ENCODE peak calls at places on chromosome 5, in six cellular contexts. One of them, this sample, is unnamed.

GRCh38 chr5:88875609-88876234 is 7.3 kb downstream of the MEF2C start:
- DNase-seq in iris pigment epithelial cell: no peak
- DNase-seq in activated effector memory CD4-positive, alpha-beta T cell treated with Interleukin-2 at 50 U/mL for 16 hours: no peak
- DNase-seq in NCI-H774: no peak
- DNase-seq in HEK293T: no peak
- DNase-seq in ovary: no peak
- DNase-seq in this sample: no peak

GRCh38 chr5:4191024-4191423 is 595.4 kb downstream of the IRX1 start:
- DNase-seq in activated effector memory CD4-positive, alpha-beta T cell treated with Interleukin-2 at 50 U/mL for 16 hours: no peak
- DNase-seq in ovary: no peak
- DNase-seq in HEK293T: no peak
- DNase-seq in NCI-H774: no peak
- DNase-seq in iris pigment epithelial cell: no peak
- DNase-seq in this sample: peak

GRCh38 chr5:14397717-14398116 is 183.9 kb upstream of the OTULINL start:
- DNase-seq in activated effector memory CD4-positive, alpha-beta T cell treated with Interleukin-2 at 50 U/mL for 16 hours: no peak
- DNase-seq in NCI-H774: no peak
- DNase-seq in HEK293T: no peak
- DNase-seq in ovary: no peak
- DNase-seq in iris pigment epithelial cell: peak
- DNase-seq in this sample: no peak

GRCh38 chr5:157651011-157651611 is 1.1 kb downstream of the SOX30 start:
- DNase-seq in iris pigment epithelial cell: no peak
- DNase-seq in ovary: no peak
- DNase-seq in HEK293T: no peak
- DNase-seq in NCI-H774: no peak
- DNase-seq in activated effector memory CD4-positive, alpha-beta T cell treated with Interleukin-2 at 50 U/mL for 16 hours: no peak
- DNase-seq in this sample: no peak

GRCh38 chr5:93582677-93583524 is at the start of gene NR2F1:
- DNase-seq in HEK293T: peak
- DNase-seq in NCI-H774: peak
- DNase-seq in iris pigment epithelial cell: peak
- DNase-seq in activated effector memory CD4-positive, alpha-beta T cell treated with Interleukin-2 at 50 U/mL for 16 hours: no peak
- DNase-seq in ovary: peak
- DNase-seq in this sample: no peak

GRCh38 chr5:123371575-123372179 is 51.5 kb downstream of the CEP120 start:
- DNase-seq in NCI-H774: no peak
- DNase-seq in HEK293T: peak
- DNase-seq in activated effector memory CD4-positive, alpha-beta T cell treated with Interleukin-2 at 50 U/mL for 16 hours: no peak
- DNase-seq in ovary: peak
- DNase-seq in iris pigment epithelial cell: peak
- DNase-seq in this sample: no peak

GRCh38 chr5:136631176-136631575 is 265.8 kb upstream of the TRPC7 start:
- DNase-seq in iris pigment epithelial cell: peak
- DNase-seq in activated effector memory CD4-positive, alpha-beta T cell treated with Interleukin-2 at 50 U/mL for 16 hours: no peak
- DNase-seq in NCI-H774: no peak
- DNase-seq in HEK293T: no peak
- DNase-seq in ovary: no peak
- DNase-seq in this sample: no peak

GRCh38 chr5:73282383-73282782 is 109.4 kb downstream of the TMEM174 start:
- DNase-seq in iris pigment epithelial cell: no peak
- DNase-seq in ovary: no peak
- DNase-seq in HEK293T: no peak
- DNase-seq in NCI-H774: peak
- DNase-seq in activated effector memory CD4-positive, alpha-beta T cell treated with Interleukin-2 at 50 U/mL for 16 hours: no peak
- DNase-seq in this sample: no peak

GRCh38 chr5:1032551-1033027 is 24.0 kb downstream of the NKD2 start:
- DNase-seq in ovary: no peak
- DNase-seq in HEK293T: no peak
- DNase-seq in iris pigment epithelial cell: no peak
- DNase-seq in activated effector memory CD4-positive, alpha-beta T cell treated with Interleukin-2 at 50 U/mL for 16 hours: no peak
- DNase-seq in NCI-H774: no peak
- DNase-seq in this sample: no peak

GRCh38 chr5:84382363-84383295 is 2.1 kb downstream of the EDIL3 start:
- DNase-seq in HEK293T: peak
- DNase-seq in iris pigment epithelial cell: peak
- DNase-seq in ovary: peak
- DNase-seq in NCI-H774: peak
- DNase-seq in activated effector memory CD4-positive, alpha-beta T cell treated with Interleukin-2 at 50 U/mL for 16 hours: no peak
- DNase-seq in this sample: no peak

GRCh38 chr5:351084-351910 is 29.8 kb downstream of the AHRR start:
- DNase-seq in NCI-H774: no peak
- DNase-seq in ovary: no peak
- DNase-seq in HEK293T: no peak
- DNase-seq in activated effector memory CD4-positive, alpha-beta T cell treated with Interleukin-2 at 50 U/mL for 16 hours: no peak
- DNase-seq in iris pigment epithelial cell: no peak
- DNase-seq in this sample: no peak

GRCh38 chr5:118891252-118891651 is 97.1 kb downstream of the DTWD2 start:
- DNase-seq in ovary: no peak
- DNase-seq in HEK293T: no peak
- DNase-seq in activated effector memory CD4-positive, alpha-beta T cell treated with Interleukin-2 at 50 U/mL for 16 hours: no peak
- DNase-seq in NCI-H774: peak
- DNase-seq in iris pigment epithelial cell: no peak
- DNase-seq in this sample: no peak

GRCh38 chr5:110703481-110703880 is 23.0 kb downstream of the TMEM232 start:
- DNase-seq in ovary: no peak
- DNase-seq in HEK293T: no peak
- DNase-seq in iris pigment epithelial cell: no peak
- DNase-seq in NCI-H774: no peak
- DNase-seq in activated effector memory CD4-positive, alpha-beta T cell treated with Interleukin-2 at 50 U/mL for 16 hours: no peak
- DNase-seq in this sample: no peak

GRCh38 chr5:170941788-170942187 is 80.0 kb downstream of the RANBP17 start:
- DNase-seq in activated effector memory CD4-positive, alpha-beta T cell treated with Interleukin-2 at 50 U/mL for 16 hours: no peak
- DNase-seq in ovary: no peak
- DNase-seq in HEK293T: no peak
- DNase-seq in iris pigment epithelial cell: no peak
- DNase-seq in NCI-H774: no peak
- DNase-seq in this sample: no peak

GRCh38 chr5:29795253-29795652 is 1398.2 kb upstream of the CDH6 start:
- DNase-seq in iris pigment epithelial cell: peak
- DNase-seq in NCI-H774: no peak
- DNase-seq in HEK293T: no peak
- DNase-seq in activated effector memory CD4-positive, alpha-beta T cell treated with Interleukin-2 at 50 U/mL for 16 hours: no peak
- DNase-seq in ovary: no peak
- DNase-seq in this sample: no peak

GRCh38 chr5:161287436-161287835 is 259.1 kb downstream of the GABRB2 start:
- DNase-seq in activated effector memory CD4-positive, alpha-beta T cell treated with Interleukin-2 at 50 U/mL for 16 hours: no peak
- DNase-seq in iris pigment epithelial cell: no peak
- DNase-seq in NCI-H774: no peak
- DNase-seq in HEK293T: no peak
- DNase-seq in ovary: no peak
- DNase-seq in this sample: no peak

GRCh38 chr5:78500028-78500427 is 139.6 kb downstream of the SCAMP1 start:
- DNase-seq in iris pigment epithelial cell: no peak
- DNase-seq in ovary: no peak
- DNase-seq in HEK293T: no peak
- DNase-seq in NCI-H774: no peak
- DNase-seq in activated effector memory CD4-positive, alpha-beta T cell treated with Interleukin-2 at 50 U/mL for 16 hours: no peak
- DNase-seq in this sample: no peak

GRCh38 chr5:96690906-96691305 is 28.7 kb downstream of the CAST start:
- DNase-seq in HEK293T: no peak
- DNase-seq in activated effector memory CD4-positive, alpha-beta T cell treated with Interleukin-2 at 50 U/mL for 16 hours: no peak
- DNase-seq in NCI-H774: no peak
- DNase-seq in iris pigment epithelial cell: no peak
- DNase-seq in ovary: no peak
- DNase-seq in this sample: no peak

GRCh38 chr5:68505917-68506860 is 290.6 kb downstream of the PIK3R1 start:
- DNase-seq in HEK293T: peak
- DNase-seq in activated effector memory CD4-positive, alpha-beta T cell treated with Interleukin-2 at 50 U/mL for 16 hours: no peak
- DNase-seq in iris pigment epithelial cell: peak
- DNase-seq in ovary: no peak
- DNase-seq in NCI-H774: no peak
- DNase-seq in this sample: no peak

GRCh38 chr5:32095261-32095671 is 78.9 kb downstream of the GOLPH3 start:
- DNase-seq in activated effector memory CD4-positive, alpha-beta T cell treated with Interleukin-2 at 50 U/mL for 16 hours: no peak
- DNase-seq in HEK293T: no peak
- DNase-seq in ovary: peak
- DNase-seq in iris pigment epithelial cell: no peak
- DNase-seq in NCI-H774: no peak
- DNase-seq in this sample: no peak

GRCh38 chr5:122384612-122385180 is 72.7 kb downstream of the SNCAIP start:
- DNase-seq in activated effector memory CD4-positive, alpha-beta T cell treated with Interleukin-2 at 50 U/mL for 16 hours: no peak
- DNase-seq in HEK293T: no peak
- DNase-seq in ovary: no peak
- DNase-seq in iris pigment epithelial cell: no peak
- DNase-seq in NCI-H774: no peak
- DNase-seq in this sample: no peak

GRCh38 chr5:167898361-167899042 is 392.9 kb upstream of the WWC1 start:
- DNase-seq in iris pigment epithelial cell: no peak
- DNase-seq in activated effector memory CD4-positive, alpha-beta T cell treated with Interleukin-2 at 50 U/mL for 16 hours: no peak
- DNase-seq in NCI-H774: no peak
- DNase-seq in ovary: no peak
- DNase-seq in HEK293T: no peak
- DNase-seq in this sample: no peak

GRCh38 chr5:180111273-180111695 is 39.7 kb upstream of the RNF130 start:
- DNase-seq in HEK293T: no peak
- DNase-seq in activated effector memory CD4-positive, alpha-beta T cell treated with Interleukin-2 at 50 U/mL for 16 hours: no peak
- DNase-seq in ovary: no peak
- DNase-seq in NCI-H774: no peak
- DNase-seq in iris pigment epithelial cell: no peak
- DNase-seq in this sample: no peak

GRCh38 chr5:23977996-23978395 is 470.6 kb downstream of the PRDM9 start:
- DNase-seq in iris pigment epithelial cell: no peak
- DNase-seq in HEK293T: peak
- DNase-seq in NCI-H774: no peak
- DNase-seq in ovary: no peak
- DNase-seq in activated effector memory CD4-positive, alpha-beta T cell treated with Interleukin-2 at 50 U/mL for 16 hours: no peak
- DNase-seq in this sample: no peak

This sample was measured in CD4-positive, CD25-positive, alpha-beta regulatory T cell.